ENCODE peak calls at places on chromosome 19, in five cellular contexts. T is OCI-LY7; X is sigmoid colon; P is AG04450; S is effector memory CD4-positive, alpha-beta T cell. D is an unnamed sample.

GRCh38 chr19:54518844-54519243 is 16.2 kb downstream of the LAIR2 start:
- DNase-seq in X (no peak), T (no peak), S (no peak), P (no peak), D (no peak)

GRCh38 chr19:33568706-33569105 is 47.1 kb upstream of the PEPD start:
- DNase-seq in T (no peak), X (no peak), P (no peak), S (no peak), D (no peak)

GRCh38 chr19:33734913-33735312 is 61.8 kb upstream of the KCTD15 start:
- DNase-seq in S (no peak), P (no peak), X (no peak), T (no peak), D (no peak)

GRCh38 chr19:46731584-46731983 is 14.3 kb upstream of the FKRP start:
- DNase-seq in X (no peak), T (no peak), P (no peak), S (no peak), D (no peak)

GRCh38 chr19:38654478-38655079 is 7.1 kb downstream of the ACTN4 start:
- DNase-seq in P (no peak), S (no peak), T (no peak), X (no peak), D (no peak)

GRCh38 chr19:23415561-23416191 is 20.4 kb upstream of the ZNF91 start:
- DNase-seq in X (no peak), T (no peak), P (no peak), S (no peak), D (no peak)

GRCh38 chr19:17021793-17022590 is 4.6 kb downstream of the CPAMD8 start:
- DNase-seq in P (no peak), S (no peak), T (no peak), X (no peak), D (peak)

GRCh38 chr19:40578442-40578908 is 1.8 kb downstream of the SHKBP1 start:
- DNase-seq in X (no peak), T (peak), S (no peak), P (no peak), D (no peak)

GRCh38 chr19:51227324-51227723 is 2.4 kb downstream of the CD33 start:
- DNase-seq in T (no peak), P (no peak), X (no peak), S (no peak), D (no peak)

GRCh38 chr19:41792513-41793413 is 3.6 kb upstream of the CEACAM3 start:
- DNase-seq in P (no peak), T (peak), X (no peak), S (no peak), D (peak)

GRCh38 chr19:49983645-49984229 is 22.8 kb upstream of the SIGLEC11 start:
- DNase-seq in T (peak), P (no peak), S (peak), X (no peak), D (no peak)

GRCh38 chr19:14371321-14371821 is 9.9 kb upstream of the ADGRE5 start:
- DNase-seq in P (no peak), X (no peak), T (no peak), S (no peak), D (no peak)

GRCh38 chr19:14369399-14370168 is 11.7 kb upstream of the ADGRE5 start:
- DNase-seq in T (no peak), X (no peak), P (no peak), S (peak), D (no peak)

GRCh38 chr19:14368011-14368513 is 13.2 kb upstream of the ADGRE5 start:
- DNase-seq in P (no peak), S (no peak), X (no peak), T (peak), D (no peak)

GRCh38 chr19:14367016-14367415 is 14.2 kb upstream of the ADGRE5 start:
- DNase-seq in X (no peak), S (no peak), P (no peak), T (no peak), D (no peak)

GRCh38 chr19:14370169-14370998 is 10.9 kb upstream of the ADGRE5 start:
- DNase-seq in P (no peak), T (peak), S (peak), X (no peak), D (no peak)
- H3K27ac ChIP-seq in P (no peak), T (peak), S (peak), X (peak), D (no peak)

GRCh38 chr19:36255316-36255715 is 40.4 kb downstream of the ZNF146 start:
- DNase-seq in X (no peak), S (no peak), P (no peak), T (no peak), D (no peak)

GRCh38 chr19:36257512-36257876 is 42.6 kb downstream of the ZNF146 start:
- DNase-seq in X (no peak), T (no peak), S (no peak), P (no peak), D (no peak)

GRCh38 chr19:36258028-36258875 is 43.3 kb downstream of the ZNF146 start:
- DNase-seq in X (no peak), P (no peak), T (no peak), S (no peak), D (no peak)

GRCh38 chr19:36256064-36256463 is 41.2 kb downstream of the ZNF146 start:
- DNase-seq in S (no peak), T (no peak), X (no peak), P (no peak), D (no peak)

GRCh38 chr19:36256853-36257511 is 42.1 kb downstream of the ZNF146 start:
- DNase-seq in P (no peak), T (no peak), S (no peak), X (no peak), D (no peak)
- H3K27ac ChIP-seq in P (no peak), T (no peak), S (no peak), X (no peak), D (no peak)

GRCh38 chr19:3458595-3459284 is 21.6 kb downstream of the SMIM24 start:
- DNase-seq in S (no peak), T (no peak), P (no peak), X (no peak), D (no peak)
- H3K27ac ChIP-seq in S (no peak), T (no peak), P (peak), X (peak), D (no peak)

GRCh38 chr19:6272913-6273600 is 6.7 kb downstream of the MLLT1 start:
- DNase-seq in P (no peak), T (no peak), X (no peak), S (no peak), D (no peak)
- H3K27ac ChIP-seq in P (peak), T (no peak), X (peak), S (no peak), D (peak)

DNA sequence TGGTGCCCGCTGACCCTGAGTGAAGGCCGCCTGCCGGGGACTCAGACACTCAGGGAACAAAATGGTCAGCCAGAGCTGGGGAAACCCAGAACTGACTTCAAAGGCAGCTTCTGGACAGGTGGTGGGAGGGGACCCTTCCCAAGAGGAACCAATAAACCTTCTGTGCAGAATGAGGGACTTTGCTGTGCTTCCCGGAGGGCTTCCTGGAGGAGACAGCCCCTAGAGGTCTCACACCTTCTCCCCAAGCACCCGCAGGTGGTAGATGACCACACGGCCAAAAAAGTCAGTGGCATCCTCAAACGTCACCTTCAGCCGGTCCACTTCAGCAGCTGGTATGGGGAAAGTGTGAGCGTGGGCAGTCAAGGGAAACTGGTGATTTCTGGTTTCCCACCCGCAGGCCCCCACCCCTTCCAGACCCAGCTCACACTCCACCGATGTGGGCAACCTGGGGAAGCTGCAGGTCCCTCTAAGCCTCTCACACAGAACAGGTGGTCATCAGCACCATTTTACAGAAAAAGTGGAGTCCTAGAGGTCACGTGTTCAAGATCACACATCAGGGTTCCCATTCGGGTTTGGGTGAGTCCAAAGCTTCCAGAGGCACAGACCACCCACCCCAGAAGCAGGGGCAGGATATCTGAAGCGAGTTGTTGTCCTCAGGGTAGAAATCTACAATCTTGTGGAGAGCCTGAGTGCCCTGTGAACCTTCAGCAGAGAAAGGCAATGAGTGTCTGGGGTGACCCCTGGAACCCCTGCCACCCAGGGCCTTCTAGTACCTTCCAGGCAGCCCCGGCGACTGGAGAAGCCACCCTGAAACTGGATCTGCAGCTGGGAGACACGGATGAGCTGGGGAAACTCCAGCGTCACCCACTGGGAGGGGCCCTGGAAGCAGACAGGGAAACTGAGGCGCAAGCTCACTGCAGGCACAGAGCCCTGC is 1.2 kb downstream of the NR2C2AP start:
- DNase-seq in P (no peak), T (peak), X (no peak), S (no peak), D (no peak)
- H3K27ac ChIP-seq in P (no peak), T (peak), X (peak), S (peak), D (no peak)

D was measured in epithelial cell of prostate.